ENCODE peak calls at places on chromosomes 2 and 18, in four cellular contexts. M is neuronal stem cell, B is NCI-H1092 treated with DMSO at 0.1 percent for 48 hours, N is adipocyte. P is an unnamed sample.

GRCh38 chr2:4354678-4355077 is 651.3 kb downstream of the DCDC2C start:
- DNase-seq in M (no peak), B (no peak), N (no peak), P (no peak)

GRCh38 chr18:54386043-54386442 is 28.3 kb downstream of the C18orf54 start:
- DNase-seq in M (no peak), B (no peak), N (no peak), P (no peak)

GRCh38 chr2:237491515-237492118 is 4.6 kb downstream of the MLPH start:
- DNase-seq in M (no peak), B (no peak), N (no peak), P (no peak)

GRCh38 chr2:232419245-232420072 is 12.8 kb downstream of the ALPG start:
- DNase-seq in M (no peak), B (no peak), N (no peak), P (no peak)

GRCh38 chr2:241239552-241240202 is 51.2 kb downstream of the ANO7 start:
- DNase-seq in M (no peak), B (no peak), N (no peak), P (no peak)

GRCh38 chr2:227407601-227408089 is 19.9 kb upstream of the SCYGR1 start:
- DNase-seq in M (no peak), B (no peak), N (no peak), P (no peak)

GRCh38 chr2:190853659-190854386 is 26.8 kb upstream of the GLS start:
- DNase-seq in M (no peak), B (no peak), N (peak), P (no peak)

GRCh38 chr2:236284208-236284607 is 20.0 kb upstream of the ASB18 start:
- DNase-seq in M (no peak), B (no peak), N (no peak), P (no peak)

GRCh38 chr2:189662674-189663226 is 1.5 kb downstream of the ASNSD1 start:
- DNase-seq in M (no peak), B (no peak), N (no peak), P (no peak)

GRCh38 chr18:57107141-57107832 is 39.6 kb upstream of the BOD1L2 start:
- DNase-seq in M (peak), B (peak), N (peak), P (no peak)

GRCh38 chr2:26811791-26812454 is 26.1 kb downstream of the CENPA start:
- DNase-seq in M (no peak), B (no peak), N (no peak), P (no peak)

GRCh38 chr2:99984781-99985525 is 157.4 kb downstream of the AFF3 start:
- DNase-seq in M (no peak), B (peak), N (peak), P (no peak)

GRCh38 chr2:205130111-205130829 is 552.0 kb upstream of the NRP2 start:
- DNase-seq in M (no peak), B (no peak), N (no peak), P (no peak)

GRCh38 chr2:41840702-41841551 is 206.9 kb upstream of the PKDCC start:
- DNase-seq in M (peak), B (peak), N (peak), P (peak)

GRCh38 chr2:116467243-116467642 is 1347.2 kb upstream of the DDX18 start:
- DNase-seq in M (no peak), B (peak), N (no peak), P (no peak)

GRCh38 chr2:135701442-135701841 is 40.2 kb upstream of the UBXN4 start:
- DNase-seq in M (no peak), B (no peak), N (peak), P (no peak)

GRCh38 chr18:45370190-45371010 is 244.9 kb upstream of the SLC14A2 start:
- DNase-seq in M (no peak), B (no peak), N (peak), P (no peak)

GRCh38 chr18:75248426-75249191 is 38.0 kb downstream of the TSHZ1 start:
- DNase-seq in M (no peak), B (peak), N (no peak), P (no peak)

GRCh38 chr2:75025633-75026380 is 67.4 kb downstream of the POLE4 start:
- DNase-seq in M (no peak), B (no peak), N (no peak), P (no peak)

GRCh38 chr2:134466141-134466540 is 212.3 kb downstream of the MGAT5 start:
- DNase-seq in M (no peak), B (peak), N (no peak), P (peak)

GRCh38 chr2:187566266-187566665 is 12.0 kb upstream of the TFPI start:
- DNase-seq in M (no peak), B (no peak), N (no peak), P (no peak)

GRCh38 chr2:29329899-29330298 is 214.7 kb downstream of the CLIP4 start:
- DNase-seq in M (no peak), B (no peak), N (no peak), P (no peak)

GRCh38 chr2:29448238-29448637 is 333.0 kb downstream of the CLIP4 start:
- DNase-seq in M (no peak), B (no peak), N (no peak), P (no peak)

GRCh38 chr2:31087491-31087890 is 50.7 kb downstream of the GALNT14 start:
- DNase-seq in M (no peak), B (no peak), N (no peak), P (no peak)

GRCh38 chr2:54455584-54456525 is at the start of gene SPTBN1:
- DNase-seq in M (peak), B (peak), N (peak), P (no peak)

GRCh38 chr18:69617888-69618287 is 217.2 kb downstream of the DOK6 start:
- DNase-seq in M (no peak), B (no peak), N (peak), P (no peak)

GRCh38 chr2:232013701-232014353 is 52.3 kb downstream of the DIS3L2 start:
- DNase-seq in M (no peak), B (no peak), N (peak), P (no peak)

GRCh38 chr2:196088209-196088608 is 19.6 kb upstream of the DNAH7 start:
- DNase-seq in M (no peak), B (peak), N (peak), P (no peak)

GRCh38 chr18:159037-159652 is 788 bp downstream of the USP14 start:
- DNase-seq in M (no peak), B (no peak), N (peak), P (no peak)

GRCh38 chr2:166418853-166419615 is 43.3 kb upstream of the SCN9A start:
- DNase-seq in M (no peak), B (no peak), N (no peak), P (no peak)

GRCh38 chr18:62324917-62325805 is at the start of gene TNFRSF11A:
- DNase-seq in M (no peak), B (peak), N (peak), P (peak)

GRCh38 chr2:159290289-159290907 is 3.9 kb upstream of the WDSUB1 start:
- DNase-seq in M (no peak), B (peak), N (peak), P (no peak)

GRCh38 chr2:8796315-8796848 is 41.0 kb downstream of the KIDINS220 start:
- DNase-seq in M (no peak), B (no peak), N (no peak), P (no peak)

GRCh38 chr18:49652841-49653240 is 91.0 kb downstream of the LIPG start:
- DNase-seq in M (no peak), B (no peak), N (peak), P (no peak)

GRCh38 chr2:196208915-196209314 is 37.5 kb upstream of the STK17B start:
- DNase-seq in M (no peak), B (no peak), N (no peak), P (no peak)

P was measured in activated CD4-positive, alpha-beta memory T cell treated with anti-CD3 and anti-CD28 coated beads, Interleukin-2, amount 10 ng/mL, durations not matched to agents 7 days and 5 days.